ENCODE peak calls at places on chromosomes 16 and 17, in nine cellular contexts. H, V, W, B, Z, J, C, R and T are unnamed samples.

GRCh38 chr16:55386534-55387296 is 62.7 kb downstream of the IRX6 start:
- DNase-seq in C (no peak), H (no peak), Z (no peak), R (no peak), W (no peak), V (no peak), J (no peak), B (no peak), T (no peak)

GRCh38 chr17:323181-323580 is 29.4 kb downstream of the RPH3AL start:
- DNase-seq in C (no peak), B (no peak), R (no peak), W (no peak), H (no peak), V (no peak), J (no peak), Z (no peak), T (no peak)

GRCh38 chr17:3981455-3981854 is 17.2 kb upstream of the ATP2A3 start:
- DNase-seq in H (no peak), C (no peak), Z (no peak), R (no peak), W (no peak), B (no peak), J (no peak), V (no peak), T (no peak)

GRCh38 chr17:40559016-40559853 is 6.0 kb downstream of the CCR7 start:
- DNase-seq in R (no peak), W (peak; percentile 23), Z (peak; percentile 6), B (no peak), J (peak; percentile 44), V (no peak), C (no peak), H (peak; percentile 65), T (no peak)

GRCh38 chr17:43410557-43411368 is 12.0 kb downstream of the ARL4D start:
- DNase-seq in B (no peak), R (no peak), H (peak; percentile 56), V (no peak), W (peak; percentile 50), C (no peak), Z (no peak), J (no peak), T (no peak)

GRCh38 chr17:45581860-45582259 is 91.3 kb upstream of the PLEKHM1 start:
- DNase-seq in H (no peak), V (no peak), W (no peak), J (no peak), C (no peak), B (no peak), Z (no peak), R (no peak), T (no peak)

GRCh38 chr17:35241520-35241919 is 1.4 kb upstream of the SLFN5 start:
- DNase-seq in W (no peak), V (no peak), B (peak; percentile 10), Z (no peak), H (no peak), R (no peak), C (peak; percentile 9), J (peak; percentile 51), T (no peak)

GRCh38 chr17:21376835-21377690 is 906 bp downstream of the KCNJ12 start:
- DNase-seq in W (peak; percentile 73), J (no peak), V (no peak), Z (no peak), B (peak; percentile 60), R (peak; percentile 8), C (peak; percentile 15), H (peak; percentile 35), T (no peak)

GRCh38 chr17:6070280-6070894 is at the start of gene WSCD1:
- DNase-seq in Z (no peak), B (no peak), V (no peak), W (peak; percentile 21), R (no peak), H (peak; percentile 37), C (peak; percentile 63), J (peak; percentile 53), T (no peak)

GRCh38 chr16:3675601-3676130 is 21.2 kb downstream of the DNASE1 start:
- DNase-seq in B (no peak), J (no peak), Z (no peak), W (no peak), C (no peak), V (no peak), R (no peak), H (no peak), T (no peak)

GRCh38 chr16:59899940-59900339 is 1165.8 kb upstream of the GOT2 start:
- DNase-seq in Z (no peak), V (no peak), R (no peak), B (peak; percentile 35), H (no peak), W (no peak), C (no peak), J (no peak), T (no peak)

GRCh38 chr16:59907671-59908070 is 1173.6 kb upstream of the GOT2 start:
- DNase-seq in Z (no peak), H (no peak), V (no peak), R (no peak), C (no peak), J (no peak), W (no peak), B (no peak), T (no peak)

GRCh38 chr16:59905131-59905530 is 1171.0 kb upstream of the GOT2 start:
- DNase-seq in H (no peak), J (no peak), R (no peak), Z (no peak), W (no peak), C (no peak), B (no peak), V (no peak), T (no peak)

GRCh38 chr16:59909262-59909661 is 1175.1 kb upstream of the GOT2 start:
- DNase-seq in V (no peak), H (no peak), C (no peak), R (no peak), W (peak; percentile 8), B (peak; percentile 43), Z (no peak), J (no peak), T (no peak)

DNA sequence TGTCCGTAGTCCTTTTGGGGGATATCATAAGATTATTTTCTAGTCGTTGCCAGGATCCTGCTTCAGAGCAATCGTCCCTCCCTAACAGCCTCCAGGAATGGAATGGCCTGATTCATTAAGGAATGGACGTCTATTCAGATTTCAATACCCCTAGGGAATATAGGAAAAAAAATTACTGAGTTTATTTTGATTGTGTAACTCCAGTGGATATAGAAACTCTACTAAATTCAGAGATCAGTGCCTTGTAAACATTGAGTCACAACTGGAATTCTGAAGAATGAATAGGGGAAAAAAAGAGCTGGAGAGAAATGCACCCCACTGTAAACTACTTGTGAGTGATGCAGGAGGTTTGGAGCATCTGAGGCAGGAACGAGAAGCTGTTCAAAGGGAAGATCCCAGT is 1171.5 kb upstream of the GOT2 start:
- DNase-seq in W (peak; percentile 24), H (no peak), C (no peak), R (no peak), V (no peak), J (no peak), Z (no peak), B (no peak), T (no peak)
- H3K4me3 ChIP-seq in W (no peak overlapping the region), H (no peak overlapping the region), C (no peak overlapping the region), R (no peak overlapping the region), V (peak overlapping the region; percentile 4), J (no peak overlapping the region), Z (no peak overlapping the region), B (no peak overlapping the region), T (no peak overlapping the region)

GRCh38 chr17:78391843-78392242 is 13.4 kb downstream of the PGS1 start:
- DNase-seq in B (no peak), Z (no peak), V (no peak), R (peak; percentile 89), H (no peak), C (no peak), J (no peak), W (peak; percentile 73), T (no peak)

GRCh38 chr17:78394209-78394608 is 15.8 kb downstream of the PGS1 start:
- DNase-seq in W (no peak), R (no peak), C (no peak), J (no peak), V (no peak), B (no peak), H (no peak), Z (no peak), T (no peak)

GRCh38 chr17:78391051-78391431 is 12.6 kb downstream of the PGS1 start:
- DNase-seq in J (no peak), R (no peak), W (no peak), V (no peak), H (no peak), B (no peak), Z (no peak), C (no peak), T (no peak)

GRCh38 chr17:78390241-78391050 is 12.0 kb downstream of the PGS1 start:
- DNase-seq in W (peak; percentile 97), J (no peak), R (peak; percentile 100), V (no peak), B (peak; percentile 96), H (no peak), C (no peak), Z (peak; percentile 45), T (no peak)

GRCh38 chr17:78392295-78392694 is 13.8 kb downstream of the PGS1 start:
- DNase-seq in R (no peak), J (no peak), C (no peak), V (no peak), B (peak; percentile 89), H (no peak), Z (no peak), W (no peak), T (no peak)
- H3K4me1 ChIP-seq in R (peaks cover 37% of the 10 kb centered on the region), J (no peaks in the 10 kb centered on the region), C (peaks cover 27% of the 10 kb centered on the region), V (no peaks in the 10 kb centered on the region), B (peaks cover 5% of the 10 kb centered on the region), H (peaks cover 11% of the 10 kb centered on the region), Z (peaks cover 65% of the 10 kb centered on the region), W (peaks cover 32% of the 10 kb centered on the region), T (peaks cover 59% of the 10 kb centered on the region)

DNA sequence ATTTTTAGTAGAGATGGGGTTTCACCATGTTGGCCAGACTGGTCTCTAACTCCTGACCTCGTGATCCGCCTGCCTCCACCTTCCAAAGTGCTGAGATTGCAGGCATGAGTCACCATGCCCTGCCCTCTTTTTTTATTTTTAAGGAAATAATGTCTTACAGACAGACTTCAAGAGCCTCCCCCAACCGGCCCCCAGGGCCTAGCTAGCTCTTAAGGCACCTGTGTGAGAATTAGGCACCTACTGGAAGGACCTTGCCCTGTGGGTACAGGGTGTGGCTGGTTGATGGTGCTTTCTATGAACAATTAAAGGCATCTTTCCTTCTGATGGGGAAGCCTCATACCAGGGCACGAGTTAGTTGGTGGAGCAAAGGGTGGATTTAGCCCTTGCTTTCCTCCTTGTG is 51.3 kb downstream of the MRM1 start:
- DNase-seq in V (no peak), B (no peak), C (no peak), R (no peak), H (no peak), W (no peak), J (peak; percentile 72), Z (no peak), T (no peak)
- H3K4me3 ChIP-seq in V (no peak overlapping the region), B (no peak overlapping the region), C (no peak overlapping the region), R (no peak overlapping the region), H (no peak overlapping the region), W (no peak overlapping the region), J (no peak overlapping the region), Z (no peak overlapping the region), T (no peak overlapping the region)

GRCh38 chr17:53909802-53910201 is 87.1 kb downstream of the KIF2B start:
- DNase-seq in V (no peak), B (no peak), R (no peak), Z (no peak), W (no peak), H (no peak), C (no peak), J (no peak), T (no peak)

DNA sequence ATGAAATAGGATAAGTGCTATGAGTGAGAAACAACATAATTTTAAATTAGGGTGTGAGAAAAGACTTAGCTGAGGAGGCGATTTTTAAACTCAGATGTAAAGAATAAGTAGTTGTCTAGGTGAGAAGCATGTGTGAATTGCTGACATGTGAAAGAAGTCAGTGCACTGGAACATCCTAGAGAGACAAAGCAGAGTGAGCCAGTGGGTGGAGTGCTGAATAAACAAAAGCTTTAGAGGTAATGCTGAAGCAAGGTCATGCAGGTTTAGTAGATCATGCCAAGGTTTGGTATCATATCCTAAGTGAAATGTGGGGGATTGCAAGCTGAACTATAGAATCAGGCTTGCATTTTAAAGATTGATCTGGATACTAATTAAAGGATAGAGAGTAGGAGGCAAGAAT is 89.4 kb downstream of the KIF2B start:
- DNase-seq in B (no peak), Z (no peak), W (no peak), R (no peak), C (no peak), V (no peak), J (no peak), H (no peak), T (no peak)
- H3K4me1 ChIP-seq in B (peaks cover 2% of the 10 kb centered on the region), Z (no peaks in the 10 kb centered on the region), W (no peaks in the 10 kb centered on the region), R (no peaks in the 10 kb centered on the region), C (no peaks in the 10 kb centered on the region), V (no peaks in the 10 kb centered on the region), J (no peaks in the 10 kb centered on the region), H (no peaks in the 10 kb centered on the region), T (no peaks in the 10 kb centered on the region)